ENCODE peak calls at places on chromosomes 12 and 14, in seven cellular contexts. Z, G, K, C, H, Q and J are unnamed samples.

GRCh38 chr12:27970391-27970980 is 2.0 kb downstream of the PTHLH start:
- DNase-seq in Z (no peak), C (no peak), H (no peak), Q (peak; percentile 79), K (peak; percentile 52), G (no peak), J (no peak)

GRCh38 chr14:100449225-100449987 is 126.3 kb downstream of the SLC25A47 start:
- DNase-seq in H (no peak), G (no peak), K (no peak), Z (no peak), Q (no peak), C (no peak), J (no peak)

GRCh38 chr12:52794479-52795331 is 1.2 kb downstream of the KRT3 start:
- DNase-seq in C (no peak), Q (no peak), K (peak; percentile 30), H (no peak), Z (no peak), G (no peak), J (no peak)

GRCh38 chr12:45402288-45402687 is 186.4 kb downstream of the ANO6 start:
- DNase-seq in K (peak; percentile 39), H (no peak), Z (no peak), Q (no peak), C (no peak), G (no peak), J (no peak)

GRCh38 chr14:96098999-96099335 is 59.8 kb downstream of the C14orf132 start:
- DNase-seq in Z (no peak), G (no peak), Q (no peak), H (no peak), C (no peak), K (no peak), J (no peak)

GRCh38 chr12:6962285-6963015 is 8.0 kb downstream of the PHB2 start:
- DNase-seq in Q (peak; percentile 79), K (no peak), C (no peak), Z (no peak), G (no peak), H (no peak), J (no peak)

GRCh38 chr14:54329082-54329695 is 67.6 kb upstream of the CDKN3 start:
- DNase-seq in C (no peak), K (peak; percentile 79), G (no peak), H (no peak), Z (peak; percentile 65), Q (peak; percentile 62), J (peak; percentile 54)

GRCh38 chr12:85441740-85442139 is 161.7 kb downstream of the ALX1 start:
- DNase-seq in Q (no peak), H (no peak), Z (peak; percentile 19), K (peak; percentile 10), G (no peak), C (no peak), J (no peak)

GRCh38 chr12:126998747-126999285 is 1268.2 kb upstream of the TMEM132C start:
- DNase-seq in H (no peak), G (no peak), K (no peak), Z (no peak), Q (no peak), C (no peak), J (no peak)

GRCh38 chr12:130627175-130627574 is 88.9 kb downstream of the RIMBP2 start:
- DNase-seq in Q (no peak), C (no peak), H (no peak), G (no peak), Z (no peak), K (no peak), J (no peak)

GRCh38 chr12:70646850-70647249 is 9.6 kb upstream of the PTPRB start:
- DNase-seq in G (no peak), Z (no peak), K (no peak), Q (no peak), C (no peak), H (no peak), J (no peak)

GRCh38 chr12:100795193-100796179 is 910 bp downstream of the ANO4 start:
- DNase-seq in H (no peak), K (no peak), Q (no peak), G (no peak), C (no peak), Z (no peak), J (no peak)

GRCh38 chr14:69328765-69329164 is 68.8 kb downstream of the GALNT16 start:
- DNase-seq in C (no peak), H (no peak), Q (no peak), K (no peak), G (no peak), Z (no peak), J (no peak)

GRCh38 chr12:130081420-130081819 is 80.8 kb upstream of the FZD10 start:
- DNase-seq in K (no peak), Q (no peak), Z (no peak), G (no peak), H (no peak), C (no peak), J (no peak)

GRCh38 chr12:111155521-111155920 is 213.4 kb downstream of the PHETA1 start:
- DNase-seq in Q (no peak), K (no peak), G (no peak), Z (no peak), C (no peak), H (no peak), J (no peak)

GRCh38 chr12:109554761-109555160 is 18.5 kb downstream of the MMAB start:
- DNase-seq in Q (no peak), Z (no peak), H (no peak), K (no peak), G (no peak), C (no peak), J (no peak)

GRCh38 chr14:28299227-28299626 is 467.4 kb upstream of the FOXG1 start:
- DNase-seq in Z (no peak), K (no peak), Q (no peak), G (no peak), H (no peak), C (no peak), J (no peak)

GRCh38 chr14:69261761-69262331 is 1.9 kb downstream of the GALNT16 start:
- DNase-seq in Z (no peak), C (no peak), G (no peak), H (no peak), K (no peak), Q (peak; percentile 57), J (no peak)